ENCODE peak calls at places on chromosomes 5 and 9, in five cellular contexts. F, O, H, Q and B are unnamed samples.
A peak's percentile ranks its signal among the peaks of the same experiment; 100 is the strongest.

GRCh38 chr5:175059687-175060194 is 335.4 kb downstream of the MSX2 start:
- DNase-seq in Q (peak; percentile 12), F (no peak), O (no peak), H (peak; percentile 13), B (no peak)

GRCh38 chr5:174793684-174794328 is 69.4 kb downstream of the MSX2 start:
- DNase-seq in F (peak; percentile 36), H (no peak), Q (peak; percentile 48), O (peak; percentile 2), B (no peak)

GRCh38 chr9:94948567-94949235 is 222.2 kb downstream of the AOPEP start:
- DNase-seq in Q (no peak), H (no peak), O (no peak), F (peak; percentile 56), B (no peak)

GRCh38 chr9:100486479-100487176 is 13.7 kb downstream of the TMEFF1 start:
- DNase-seq in F (no peak), H (no peak), Q (no peak), O (no peak), B (no peak)

GRCh38 chr5:174910245-174910737 is 185.9 kb downstream of the MSX2 start:
- DNase-seq in F (peak; percentile 17), H (peak; percentile 11), Q (peak; percentile 42), O (peak; percentile 17), B (no peak)

GRCh38 chr5:101897914-101898313 is 398.2 kb downstream of the SLCO4C1 start:
- DNase-seq in O (no peak), Q (peak; percentile 3), H (no peak), F (no peak), B (no peak)

GRCh38 chr9:95481000-95481399 is 35.8 kb downstream of the PTCH1 start:
- DNase-seq in Q (peak; percentile 45), F (no peak), H (no peak), O (no peak), B (no peak)

GRCh38 chr9:19087601-19088000 is 15.1 kb downstream of the HAUS6 start:
- DNase-seq in H (peak; percentile 1), Q (no peak), F (peak; percentile 83), O (no peak), B (peak; percentile 71)

GRCh38 chr5:175088963-175089362 is 355.0 kb downstream of the DRD1 start:
- DNase-seq in Q (no peak), F (no peak), O (no peak), H (no peak), B (no peak)

GRCh38 chr9:121634800-121635261 is 16.6 kb upstream of the DAB2IP start:
- DNase-seq in F (no peak), O (no peak), H (no peak), Q (peak; percentile 23), B (no peak)

GRCh38 chr5:113824307-113824706 is 310.8 kb downstream of the YTHDC2 start:
- DNase-seq in O (no peak), H (no peak), F (no peak), Q (no peak), B (no peak)
- TF ChIP-seq CTCF in O (no peak), H (no peak), F (no peak), Q (no peak), B (no peak)

DNA sequence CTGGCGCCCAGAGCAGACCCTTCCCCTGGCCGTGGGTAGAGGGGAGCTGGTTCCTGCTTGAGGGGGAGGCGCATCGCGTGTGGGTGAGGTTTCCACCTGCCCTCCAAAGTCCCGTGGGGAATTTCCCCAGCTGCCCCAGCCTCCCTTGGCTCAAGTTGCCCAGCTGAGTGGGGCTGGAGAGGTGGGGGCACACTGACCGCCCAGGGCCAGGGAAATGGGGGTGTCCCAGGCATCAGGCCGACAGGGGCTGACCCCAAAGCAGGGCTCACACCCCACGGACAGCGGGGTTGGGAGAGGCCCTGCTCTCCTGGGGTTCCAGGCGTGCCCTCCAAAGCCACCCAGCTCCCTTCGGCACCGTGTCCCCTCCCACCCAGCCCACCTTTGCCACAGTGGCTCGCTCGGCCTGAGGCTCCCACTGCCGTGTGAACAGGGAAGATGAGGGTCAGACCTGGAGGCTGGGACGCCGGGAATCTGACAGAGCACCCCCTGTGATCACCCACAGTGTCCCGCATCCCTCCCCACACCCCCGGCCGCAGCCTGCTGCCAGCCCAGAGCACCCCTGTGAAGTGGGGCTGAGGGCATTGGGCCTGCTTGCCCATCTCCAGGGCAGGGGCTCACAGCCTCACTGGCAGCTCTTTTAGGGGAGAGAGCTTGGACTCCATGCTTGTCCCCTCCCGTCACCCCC is 933 bp upstream of the EGFL7 start:
- DNase-seq in H (no peak), O (no peak), Q (no peak), F (no peak), B (no peak)
- H3K4me3 ChIP-seq in H (no peak overlapping the region), O (peak overlapping the region; percentile 62), Q (no peak overlapping the region), F (no peak overlapping the region), B (no peak overlapping the region)

GRCh38 chr5:10825897-10826644 is 65.0 kb upstream of the DAP start:
- DNase-seq in F (no peak), H (no peak), Q (peak; percentile 18), O (no peak), B (no peak)
- TF ChIP-seq CTCF in F (no peak), H (no peak), Q (peak; percentile 10), O (no peak), B (peak; percentile 32)

GRCh38 chr9:99262949-99263418 is 40.9 kb downstream of the SEC61B start:
- DNase-seq in O (no peak), Q (peak; percentile 80), H (no peak), F (no peak), B (no peak)

GRCh38 chr9:99269429-99269828 is 47.3 kb downstream of the SEC61B start:
- DNase-seq in F (no peak), H (peak; percentile 30), Q (no peak), O (no peak), B (no peak)

GRCh38 chr9:99261923-99262322 is 39.8 kb downstream of the SEC61B start:
- DNase-seq in H (no peak), Q (no peak), F (no peak), O (peak; percentile 30), B (no peak)

GRCh38 chr9:99264070-99264469 is 42.0 kb downstream of the SEC61B start:
- DNase-seq in Q (peak; percentile 30), H (no peak), O (no peak), F (no peak), B (no peak)

GRCh38 chr9:99266136-99267023 is 44.3 kb downstream of the SEC61B start:
- DNase-seq in H (peak; percentile 23), O (peak; percentile 53), Q (peak; percentile 84), F (peak; percentile 44), B (no peak)
- H3K4me3 ChIP-seq in H (no peak overlapping the region), O (no peak overlapping the region), Q (no peak overlapping the region), F (no peak overlapping the region), B (no peak overlapping the region)

GRCh38 chr5:145236127-145236526 is 599.0 kb downstream of the PRELID2 start:
- DNase-seq in O (no peak), H (peak; percentile 18), F (no peak), Q (no peak), B (no peak)
- TF ChIP-seq CTCF in O (no peak), H (no peak), F (no peak), Q (no peak), B (no peak)

GRCh38 chr5:135386886-135387628 is 12.0 kb downstream of the MACROH2A1 start:
- DNase-seq in F (peak; percentile 91), O (peak; percentile 57), Q (no peak), H (peak; percentile 71), B (no peak)
- H3K4me3 ChIP-seq in F (no peak overlapping the region), O (no peak overlapping the region), Q (no peak overlapping the region), H (no peak overlapping the region), B (no peak overlapping the region)